ENCODE peak calls at places on chromosomes 16 and 17, in five cellular contexts. U is ACHN; Y is stimulated activated CD8-positive, alpha-beta memory T cell treated with anti-CD3 and anti-CD28 coated beads, Interleukin-2, amount 100 ng/mL, for 1 hour; M is activated naive CD4-positive, alpha-beta T cell; D is PC-9. O is an unnamed sample.
A peak's percentile ranks its signal among the peaks of the same experiment; 100 is the strongest.

GRCh38 chr17:30551666-30552339 is 74.6 kb downstream of the GOSR1 start:
- DNase-seq in U (no peak), Y (no peak), M (no peak), D (no peak), O (no peak)

GRCh38 chr17:59355030-59355694 is 23.7 kb downstream of the YPEL2 start:
- DNase-seq in U (no peak), Y (no peak), M (no peak), D (peak; percentile 62), O (no peak)

GRCh38 chr17:74280093-74280513 is 6.1 kb downstream of the DNAI2 start:
- DNase-seq in U (no peak), Y (peak; percentile 23), M (peak; percentile 12), D (no peak), O (no peak)

GRCh38 chr17:2084129-2084765 is 29.3 kb downstream of the HIC1 start:
- DNase-seq in U (no peak), Y (no peak), M (no peak), D (peak; percentile 95), O (peak; percentile 28)

GRCh38 chr16:1770328-1771071 is 843 bp downstream of the NME3 start:
- DNase-seq in U (peak; percentile 39), Y (no peak), M (no peak), D (no peak), O (peak; percentile 45)

GRCh38 chr17:9242983-9243382 is 221.7 kb downstream of the NTN1 start:
- DNase-seq in U (no peak), Y (no peak), M (no peak), D (no peak), O (no peak)

GRCh38 chr17:47931848-47932247 is 9.5 kb upstream of the PNPO start:
- DNase-seq in U (no peak), Y (no peak), M (no peak), D (no peak), O (no peak)

GRCh38 chr17:65268832-65269231 is 131.7 kb downstream of the RGS9 start:
- DNase-seq in U (no peak), Y (no peak), M (no peak), D (no peak), O (no peak)

GRCh38 chr17:9200699-9201359 is 179.5 kb downstream of the NTN1 start:
- DNase-seq in U (no peak), Y (no peak), M (no peak), D (no peak), O (no peak)

GRCh38 chr17:74417178-74418045 is 14.5 kb upstream of the GPRC5C start:
- DNase-seq in U (peak; percentile 91), Y (no peak), M (no peak), D (peak; percentile 81), O (no peak)

GRCh38 chr16:28549301-28549899 is 4.3 kb upstream of the SGF29 start:
- DNase-seq in U (peak; percentile 59), Y (no peak), M (no peak), D (peak; percentile 52), O (no peak)

GRCh38 chr17:74541176-74542111 is 4.5 kb downstream of the CD300C start:
- DNase-seq in U (no peak), Y (no peak), M (no peak), D (no peak), O (no peak)

GRCh38 chr17:77076046-77076882 is 64.5 kb upstream of the SEC14L1 start:
- DNase-seq in U (no peak), Y (no peak), M (no peak), D (no peak), O (no peak)

GRCh38 chr16:4323071-4323844 is 7.4 kb downstream of the GLIS2 start:
- DNase-seq in U (no peak), Y (no peak), M (no peak), D (no peak), O (no peak)

GRCh38 chr17:66191607-66192377 is at the start of gene CEP112:
- DNase-seq in U (peak; percentile 84), Y (peak; percentile 75), M (peak; percentile 69), D (no peak), O (peak; percentile 67)

GRCh38 chr17:14211778-14212177 is 24.9 kb downstream of the CDRT15 start:
- DNase-seq in U (no peak), Y (no peak), M (no peak), D (no peak), O (no peak)

GRCh38 chr16:17556276-17557052 is 85.7 kb upstream of the XYLT1 start:
- DNase-seq in U (peak; percentile 24), Y (no peak), M (no peak), D (peak; percentile 49), O (no peak)

GRCh38 chr16:30533748-30534367 is 800 bp downstream of the ZNF747 start:
- DNase-seq in U (no peak), Y (no peak), M (no peak), D (no peak), O (no peak)

GRCh38 chr16:51327001-51327400 is 175.9 kb upstream of the SALL1 start:
- DNase-seq in U (no peak), Y (no peak), M (no peak), D (no peak), O (no peak)

GRCh38 chr17:80212109-80212508 is 8.0 kb downstream of the SGSH start:
- DNase-seq in U (no peak), Y (no peak), M (no peak), D (no peak), O (no peak)

GRCh38 chr16:72554935-72555334 is 383.0 kb upstream of the PMFBP1 start:
- DNase-seq in U (no peak), Y (no peak), M (no peak), D (no peak), O (no peak)

GRCh38 chr17:14840616-14841231 is 424.4 kb downstream of the PMP22 start:
- DNase-seq in U (no peak), Y (no peak), M (no peak), D (no peak), O (no peak)

GRCh38 chr16:4176794-4177438 is 60.7 kb upstream of the ADCY9 start:
- DNase-seq in U (peak; percentile 68), Y (no peak), M (no peak), D (peak; percentile 65), O (no peak)

GRCh38 chr17:82950525-82951102 is 110.8 kb upstream of the ZNF750 start:
- DNase-seq in U (no peak), Y (no peak), M (no peak), D (no peak), O (no peak)

GRCh38 chr17:30600830-30601494 is 123.8 kb downstream of the GOSR1 start:
- DNase-seq in U (peak; percentile 29), Y (no peak), M (no peak), D (no peak), O (no peak)

GRCh38 chr17:40443196-40443987 is at the start of gene IGFBP4:
- DNase-seq in U (peak; percentile 77), Y (peak; percentile 37), M (peak; percentile 40), D (peak; percentile 51), O (peak; percentile 60)

GRCh38 chr17:35129973-35130351 is 8.5 kb downstream of the FNDC8 start:
- DNase-seq in U (peak; percentile 42), Y (no peak), M (no peak), D (no peak), O (no peak)

GRCh38 chr17:28857848-28858360 is 3.1 kb downstream of the ERAL1 start:
- DNase-seq in U (no peak), Y (no peak), M (no peak), D (no peak), O (no peak)

GRCh38 chr17:47694818-47695663 is 1.1 kb downstream of the TBKBP1 start:
- DNase-seq in U (peak; percentile 38), Y (no peak), M (no peak), D (no peak), O (no peak)

O was measured in SW 1271.